ENCODE peak calls at places on chromosomes 12 and 14, in eight cellular contexts. L is CD8-positive, alpha-beta T cell; X is AG09309; P is left ventricle myocardium inferior; D is fibroblast of mammary gland; N is uterus; T is pancreas; C is IMR-90. O is an unnamed sample.

GRCh38 chr14:100610511-100611217 is 23.4 kb upstream of the BEGAIN start:
- DNase-seq in N (no peak), X (no peak), P (no peak), T (no peak), D (peak), L (no peak), C (peak), O (no peak)

GRCh38 chr12:91043408-91043807 is 14.4 kb downstream of the KERA start:
- DNase-seq in C (no peak), X (no peak), N (no peak), P (no peak), D (no peak), L (no peak), T (no peak), O (no peak)

GRCh38 chr12:88144546-88145468 is 2.7 kb downstream of the TMTC3 start:
- DNase-seq in N (no peak), L (no peak), D (no peak), T (no peak), C (no peak), X (no peak), P (no peak), O (no peak)

GRCh38 chr12:9049520-9050133 is 60.3 kb downstream of the KLRG1 start:
- DNase-seq in T (no peak), C (peak), D (peak), N (no peak), P (no peak), X (peak), L (no peak), O (no peak)

GRCh38 chr12:92178340-92178739 is 32.7 kb upstream of the BTG1 start:
- DNase-seq in T (no peak), C (no peak), N (no peak), P (no peak), X (no peak), L (no peak), D (no peak), O (no peak)

GRCh38 chr12:54201001-54201794 is 12.4 kb upstream of the SMUG1 start:
- DNase-seq in T (peak), P (peak), N (peak), C (peak), L (peak), X (peak), D (peak), O (peak)

GRCh38 chr12:3199551-3200031 is 122.4 kb downstream of the TSPAN9 start:
- DNase-seq in L (no peak), C (peak), N (peak), D (peak), X (no peak), P (no peak), T (no peak), O (no peak)

GRCh38 chr12:67541625-67541991 is 106.9 kb upstream of the DYRK2 start:
- DNase-seq in P (no peak), T (no peak), X (no peak), N (no peak), L (peak), D (no peak), C (no peak), O (no peak)

GRCh38 chr14:52391866-52392600 is 77.9 kb downstream of the PTGER2 start:
- DNase-seq in P (no peak), C (peak), L (no peak), N (no peak), D (peak), T (no peak), X (peak), O (no peak)

GRCh38 chr14:95359974-95360826 is 40.5 kb upstream of the CLMN start:
- DNase-seq in X (no peak), N (no peak), P (no peak), C (no peak), D (no peak), L (no peak), T (no peak), O (no peak)

DNA sequence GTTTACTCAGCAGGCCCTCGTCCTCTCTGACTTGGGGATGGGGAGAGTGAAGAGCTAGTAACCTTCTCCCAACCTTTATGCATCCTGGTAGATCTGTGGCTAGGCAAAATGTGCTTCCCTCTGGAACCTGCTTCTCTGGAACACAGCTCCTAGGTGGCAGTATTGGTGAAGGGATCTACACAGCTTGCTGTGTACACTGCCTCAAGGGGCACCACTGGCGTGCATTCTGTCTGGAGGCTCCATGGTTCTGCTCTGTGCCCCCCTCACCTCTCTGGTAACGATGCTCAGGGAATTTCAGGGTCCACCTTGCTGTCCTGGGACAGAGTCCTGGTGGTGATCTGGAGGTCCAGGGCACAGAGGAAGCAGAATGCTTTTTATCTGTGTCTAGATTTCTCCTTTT is 43.5 kb upstream of the KCNA5 start:
- DNase-seq in P (no peak), C (no peak), L (no peak), T (no peak), N (no peak), D (no peak), X (no peak), O (no peak)
- TF ChIP-seq CTCF in P (no peak), C (no peak), L (no peak), T (no peak), N (no peak), D (peak), X (no peak), O (no peak)

DNA sequence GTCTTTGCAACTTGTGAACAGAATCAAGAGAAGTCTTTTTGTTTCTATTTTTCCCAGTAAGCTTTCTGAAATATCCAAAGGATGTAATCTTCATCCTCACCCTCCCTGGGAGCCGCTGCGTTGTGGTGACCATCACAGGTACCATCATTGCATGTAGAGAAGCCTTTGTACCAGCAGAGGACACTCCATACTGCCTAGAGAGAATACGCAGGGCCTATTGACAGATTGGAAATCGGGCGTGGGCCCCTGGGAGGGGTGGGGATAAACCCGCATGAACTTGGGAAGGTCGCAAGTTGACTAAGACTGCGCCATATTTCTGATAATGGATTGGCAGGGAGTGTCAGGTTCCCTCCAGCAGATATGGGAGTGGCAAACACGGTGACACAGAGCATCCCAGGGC is 12.7 kb downstream of the KRT1 start:
- DNase-seq in X (no peak), P (no peak), T (no peak), N (no peak), D (no peak), C (no peak), L (no peak), O (no peak)
- TF ChIP-seq CTCF in X (peak), P (peak), T (no peak), N (no peak), D (peak), C (peak), L (no peak), O (no peak)

DNA sequence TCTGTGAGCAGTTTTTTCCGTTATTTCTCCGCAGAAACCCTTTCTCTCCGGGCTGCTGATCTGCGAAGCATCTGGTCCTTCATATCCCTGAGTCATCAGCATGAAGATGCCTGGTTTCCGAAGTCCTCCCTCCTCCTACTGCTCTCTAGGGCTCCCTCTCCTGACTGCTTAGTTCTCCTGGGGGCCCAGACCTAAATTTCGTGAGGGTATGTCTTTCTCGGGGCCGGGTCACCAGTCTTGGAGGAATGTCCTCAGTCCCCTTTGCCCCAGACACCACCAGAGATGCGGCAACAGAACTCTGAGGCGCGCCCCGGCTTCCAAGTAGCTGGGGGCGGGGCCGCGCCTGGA is 622 bp upstream of the BICDL1 start:
- DNase-seq in P (no peak), T (no peak), N (no peak), X (no peak), D (peak), C (peak), L (no peak), O (no peak)
- TF ChIP-seq CTCF in P (no peak), T (no peak), N (no peak), X (peak), D (peak), C (peak), L (no peak), O (no peak)

GRCh38 chr12:117331691-117332090 is 29.7 kb downstream of the NOS1 start:
- DNase-seq in C (no peak), T (no peak), P (no peak), N (no peak), X (no peak), D (no peak), L (no peak), O (no peak)

GRCh38 chr12:117333331-117334000 is 28.0 kb downstream of the NOS1 start:
- DNase-seq in X (no peak), L (no peak), T (no peak), D (no peak), P (no peak), C (no peak), N (no peak), O (no peak)

GRCh38 chr12:117328556-117329100 is 32.8 kb downstream of the NOS1 start:
- DNase-seq in T (no peak), P (no peak), L (no peak), N (no peak), C (no peak), X (no peak), D (no peak), O (no peak)

GRCh38 chr12:117329756-117330155 is 31.7 kb downstream of the NOS1 start:
- DNase-seq in L (no peak), T (no peak), P (no peak), C (no peak), N (no peak), D (no peak), X (no peak), O (no peak)

GRCh38 chr12:117330441-117331113 is 30.8 kb downstream of the NOS1 start:
- DNase-seq in P (no peak), D (no peak), C (no peak), T (no peak), L (no peak), N (no peak), X (no peak), O (no peak)
- TF ChIP-seq CTCF in P (no peak), D (no peak), C (no peak), T (no peak), L (no peak), N (no peak), X (no peak), O (no peak)

GRCh38 chr12:110893956-110894355 is 26.4 kb downstream of the MYL2 start:
- DNase-seq in C (no peak), X (no peak), P (no peak), D (no peak), T (no peak), N (no peak), L (no peak), O (no peak)

GRCh38 chr12:110889361-110889760 is 31.0 kb downstream of the MYL2 start:
- DNase-seq in X (no peak), D (no peak), C (no peak), P (no peak), L (no peak), T (no peak), N (no peak), O (no peak)

GRCh38 chr12:110885152-110885840 is 35.1 kb downstream of the MYL2 start:
- DNase-seq in N (no peak), T (no peak), D (no peak), C (no peak), X (no peak), P (no peak), L (no peak), O (no peak)

GRCh38 chr12:110883251-110883650 is 36.5 kb downstream of the CCDC63 start:
- DNase-seq in X (no peak), N (no peak), P (no peak), C (no peak), T (no peak), D (no peak), L (no peak), O (no peak)

GRCh38 chr12:110888256-110888991 is 32.0 kb downstream of the MYL2 start:
- DNase-seq in D (no peak), L (no peak), X (no peak), N (no peak), T (no peak), C (no peak), P (no peak), O (no peak)
- TF ChIP-seq CTCF in D (no peak), L (peak), X (no peak), N (no peak), T (no peak), C (no peak), P (no peak), O (no peak)

DNA sequence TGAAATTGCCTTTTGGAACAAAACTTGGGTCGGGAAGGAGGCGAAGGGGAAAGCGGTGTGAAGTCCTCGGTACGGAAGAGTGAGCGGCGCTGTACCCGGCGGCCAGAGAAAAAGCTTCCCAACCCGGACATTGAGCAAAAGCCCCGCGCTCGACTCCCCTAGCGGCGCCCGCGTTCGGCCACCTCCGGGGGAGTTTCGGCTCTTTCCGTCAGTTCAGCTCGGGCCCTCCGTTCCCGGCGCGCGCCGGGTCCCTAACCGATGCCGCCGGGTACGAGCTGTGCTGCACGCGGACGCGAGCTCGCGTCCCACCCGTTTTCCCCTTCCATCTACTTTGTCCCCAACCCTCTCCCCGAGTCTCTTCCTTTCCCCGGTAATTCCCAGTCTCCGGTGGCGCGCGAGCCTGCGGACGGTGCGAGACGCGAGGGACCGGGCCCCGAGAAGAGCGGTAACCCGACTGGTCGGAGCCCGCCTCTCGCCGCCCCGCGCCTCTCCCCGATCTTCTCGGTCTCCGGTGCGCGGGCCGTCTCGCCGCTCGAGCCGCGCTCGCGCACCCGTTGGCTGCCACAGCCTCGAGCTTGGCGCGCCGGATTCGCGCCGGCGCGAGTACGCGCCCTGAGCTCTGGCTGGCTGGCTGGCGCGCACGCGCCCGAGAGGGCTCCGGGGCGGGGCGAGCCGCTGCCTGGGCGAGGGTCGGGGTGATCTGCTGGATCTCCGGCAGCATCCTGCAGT is 446 bp upstream of the SPATS2 start:
- DNase-seq in D (peak), C (peak), T (peak), X (peak), N (peak), P (peak), L (peak), O (peak)
- TF ChIP-seq CTCF in D (peak), C (peak), T (no peak), X (peak), N (peak), P (peak), L (no peak), O (no peak)

DNA sequence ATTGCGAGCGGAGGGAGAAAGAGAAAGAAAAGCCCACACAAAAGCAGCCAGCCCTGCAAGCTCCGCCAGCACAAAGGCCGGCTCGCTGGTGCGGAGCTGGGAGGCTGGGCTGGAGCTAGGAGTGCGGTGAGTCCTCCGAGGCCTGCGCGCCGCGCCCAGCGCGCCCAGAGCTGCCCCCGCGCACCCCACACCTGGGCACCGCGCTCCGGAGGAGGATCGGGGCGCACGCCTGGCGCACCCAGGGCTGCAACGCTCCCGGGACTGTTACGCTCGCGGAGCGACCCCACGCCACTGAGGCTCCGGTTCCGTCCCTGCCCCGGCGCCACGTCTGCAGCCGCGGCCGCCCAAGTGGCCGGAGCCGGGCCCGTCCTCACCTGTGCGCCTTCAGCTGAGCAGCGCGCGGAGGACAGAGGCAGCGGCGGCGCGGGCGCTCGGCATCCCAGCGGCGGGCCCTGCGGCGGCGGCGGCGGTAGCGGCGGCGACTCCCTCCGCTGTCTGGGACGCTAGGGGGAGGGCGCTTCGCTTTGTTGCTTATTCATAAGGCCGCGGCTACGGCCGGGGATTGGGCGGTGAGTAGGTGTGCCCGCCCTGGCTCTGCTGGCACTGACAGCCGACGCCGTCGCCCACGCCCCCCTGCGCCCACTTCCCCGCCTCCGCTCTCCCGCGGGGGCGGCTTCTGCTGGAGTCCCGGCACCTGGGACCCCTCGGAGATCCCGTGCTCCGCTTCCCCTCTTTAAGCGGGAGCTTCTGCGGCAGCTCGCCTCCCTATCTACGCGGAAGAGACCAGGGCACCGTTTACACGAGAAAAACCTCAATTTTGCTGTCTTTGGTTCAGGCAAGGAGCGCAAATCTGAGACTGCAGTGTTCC is at the start of gene ARMH4:
- DNase-seq in P (peak), C (peak), T (peak), X (peak), N (peak), D (peak), L (peak), O (peak)
- TF ChIP-seq CTCF in P (peak), C (no peak), T (no peak), X (no peak), N (peak), D (no peak), L (no peak), O (no peak)

GRCh38 chr12:24853588-24853987 is 95.3 kb downstream of the BCAT1 start:
- DNase-seq in C (peak), T (no peak), D (peak), X (no peak), L (no peak), P (no peak), N (no peak), O (no peak)

GRCh38 chr12:24853094-24853493 is 95.8 kb downstream of the BCAT1 start:
- DNase-seq in N (no peak), T (no peak), D (no peak), P (no peak), X (no peak), C (no peak), L (no peak), O (no peak)

GRCh38 chr12:24851341-24851740 is 97.6 kb downstream of the BCAT1 start:
- DNase-seq in D (no peak), N (no peak), X (no peak), C (no peak), P (no peak), L (no peak), T (no peak), O (no peak)

GRCh38 chr12:24851816-24852337 is 97.0 kb downstream of the BCAT1 start:
- DNase-seq in T (no peak), X (no peak), D (no peak), L (no peak), P (no peak), N (no peak), C (no peak), O (no peak)

GRCh38 chr12:24852420-24852819 is 96.5 kb downstream of the BCAT1 start:
- DNase-seq in D (no peak), C (no peak), X (no peak), L (no peak), N (no peak), P (no peak), T (no peak), O (no peak)
- TF ChIP-seq CTCF in D (peak), C (peak), X (peak), L (no peak), N (peak), P (peak), T (peak), O (no peak)

O was measured in lung.